ENCODE peak calls at places on chromosomes 1 and 21, in six cellular contexts. I is aorta, R is sigmoid colon, A is mesendoderm, K is kidney epithelial cell, N is H1. E is an unnamed sample.

GRCh38 chr1:61081637-61082335 is 575 bp upstream of the NFIA start:
- DNase-seq in I (peak), R (peak), A (peak), K (no peak), N (peak), E (peak)

GRCh38 chr1:247054992-247055415 is 23.6 kb downstream of the ZNF670 start:
- DNase-seq in I (no peak), R (no peak), A (no peak), K (no peak), N (no peak), E (no peak)

GRCh38 chr1:227909188-227909587 is 38.5 kb downstream of the WNT9A start:
- DNase-seq in I (no peak), R (no peak), A (no peak), K (no peak), N (no peak), E (no peak)

GRCh38 chr1:98328855-98329254 is 332.7 kb upstream of the SNX7 start:
- DNase-seq in I (no peak), R (no peak), A (no peak), K (no peak), N (no peak), E (no peak)

GRCh38 chr1:61480273-61480672 is 244.7 kb downstream of the TM2D1 start:
- DNase-seq in I (no peak), R (no peak), A (no peak), K (no peak), N (no peak), E (no peak)

GRCh38 chr1:182625716-182626504 is 21.7 kb upstream of the RGS16 start:
- DNase-seq in I (no peak), R (no peak), A (peak), K (no peak), N (no peak), E (no peak)

GRCh38 chr1:47870946-47871750 is 126.0 kb downstream of the TRABD2B start:
- DNase-seq in I (no peak), R (no peak), A (no peak), K (no peak), N (no peak), E (no peak)

GRCh38 chr1:26278303-26278702 is 1.6 kb upstream of the SH3BGRL3 start:
- DNase-seq in I (peak), R (no peak), A (no peak), K (no peak), N (no peak), E (no peak)

GRCh38 chr1:150234647-150235435 is 1.1 kb downstream of the ANP32E start:
- DNase-seq in I (peak), R (peak), A (peak), K (no peak), N (peak), E (peak)

GRCh38 chr1:180927841-180928240 is 15.1 kb downstream of the KIAA1614 start:
- DNase-seq in I (peak), R (no peak), A (no peak), K (no peak), N (no peak), E (no peak)

GRCh38 chr1:39391741-39392679 is 99.4 kb upstream of the BMP8A start:
- DNase-seq in I (no peak), R (no peak), A (peak), K (peak), N (no peak), E (no peak)

GRCh38 chr1:76374111-76374510 is 299.6 kb downstream of the ST6GALNAC3 start:
- DNase-seq in I (no peak), R (no peak), A (no peak), K (no peak), N (no peak), E (no peak)

GRCh38 chr1:222786107-222786506 is 28.7 kb upstream of the DISP1 start:
- DNase-seq in I (no peak), R (no peak), A (no peak), K (no peak), N (no peak), E (no peak)

GRCh38 chr1:107785506-107786213 is 179.3 kb downstream of the VAV3 start:
- DNase-seq in I (no peak), R (no peak), A (no peak), K (no peak), N (no peak), E (no peak)

GRCh38 chr1:6052543-6053205 is 7.0 kb downstream of the KCNAB2 start:
- DNase-seq in I (peak), R (no peak), A (peak), K (peak), N (peak), E (peak)

GRCh38 chr1:6056549-6056948 is 10.9 kb downstream of the KCNAB2 start:
- DNase-seq in I (peak), R (no peak), A (no peak), K (no peak), N (no peak), E (no peak)

GRCh38 chr1:6057170-6057569 is 11.5 kb downstream of the KCNAB2 start:
- DNase-seq in I (peak), R (no peak), A (no peak), K (no peak), N (no peak), E (no peak)

GRCh38 chr1:6053206-6053546 is 7.5 kb downstream of the KCNAB2 start:
- DNase-seq in I (peak), R (no peak), A (no peak), K (no peak), N (no peak), E (no peak)

DNA sequence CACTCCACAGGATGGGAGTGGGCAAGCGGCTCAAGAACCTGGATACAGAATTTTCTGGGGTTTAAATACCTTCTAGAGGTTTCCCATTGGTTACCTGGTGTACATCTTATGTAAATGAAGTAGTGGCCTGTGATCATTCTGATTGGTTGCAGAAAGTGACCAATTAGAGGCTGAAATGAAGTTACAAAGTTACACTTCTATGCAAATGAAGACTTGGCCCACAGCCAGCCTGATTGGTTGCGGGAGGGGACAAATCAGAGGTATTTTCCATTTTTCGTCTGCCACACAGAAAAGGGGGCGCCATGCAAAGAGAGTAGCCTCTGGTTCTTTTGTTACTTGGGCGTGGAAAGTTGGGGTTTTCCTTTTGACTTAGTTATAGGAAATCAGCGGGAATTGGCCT is 8.9 kb downstream of the KCNAB2 start:
- DNase-seq in I (no peak), R (no peak), A (peak), K (no peak), N (no peak), E (no peak)
- H3K4me3 ChIP-seq in I (no peak), R (no peak), A (no peak), K (no peak), N (no peak), E (no peak)

DNA sequence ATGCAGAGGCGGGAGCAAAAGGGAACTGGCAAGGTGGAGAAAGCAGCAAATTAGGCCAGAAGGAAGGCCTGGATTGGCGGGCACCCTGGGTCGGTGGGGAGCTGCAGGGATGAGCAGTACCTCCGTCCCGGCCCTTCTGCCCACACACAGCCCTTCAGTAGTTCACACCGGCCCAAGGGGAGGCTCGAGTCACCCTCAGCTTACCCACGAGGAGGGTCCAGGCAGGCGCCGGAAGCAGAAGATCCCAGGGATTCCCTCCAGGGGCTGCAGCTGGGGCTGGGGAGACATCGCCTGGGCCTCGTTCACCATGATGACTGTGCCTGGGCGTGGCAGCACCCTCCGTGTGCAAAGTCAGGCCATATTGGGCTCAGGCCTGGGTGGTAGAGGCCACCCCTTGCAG is 190.0 kb downstream of the PRDM16 start:
- DNase-seq in I (no peak), R (no peak), A (no peak), K (no peak), N (no peak), E (no peak)
- H3K4me3 ChIP-seq in I (no peak), R (no peak), A (no peak), K (no peak), N (no peak), E (no peak)

GRCh38 chr1:35536551-35537162 is 20.5 kb downstream of the KIAA0319L start:
- DNase-seq in I (no peak), R (no peak), A (no peak), K (no peak), N (no peak), E (no peak)

GRCh38 chr1:35537788-35538187 is 19.4 kb downstream of the KIAA0319L start:
- DNase-seq in I (no peak), R (no peak), A (no peak), K (no peak), N (no peak), E (no peak)

GRCh38 chr1:35539073-35539823 is 18.0 kb downstream of the KIAA0319L start:
- DNase-seq in I (no peak), R (no peak), A (no peak), K (no peak), N (no peak), E (peak)

GRCh38 chr1:35535243-35535642 is 22.0 kb downstream of the KIAA0319L start:
- DNase-seq in I (no peak), R (no peak), A (no peak), K (no peak), N (no peak), E (no peak)

GRCh38 chr1:35539824-35540261 is 17.4 kb downstream of the KIAA0319L start:
- DNase-seq in I (no peak), R (no peak), A (no peak), K (no peak), N (no peak), E (no peak)
- H3K4me3 ChIP-seq in I (no peak), R (no peak), A (no peak), K (no peak), N (no peak), E (peak)

GRCh38 chr1:155247667-155248563 is 7.4 kb downstream of the ENTREP3 start:
- DNase-seq in I (no peak), R (no peak), A (no peak), K (no peak), N (no peak), E (no peak)

GRCh38 chr1:155250633-155251449 is 4.4 kb downstream of the ENTREP3 start:
- DNase-seq in I (peak), R (peak), A (peak), K (peak), N (peak), E (peak)

GRCh38 chr1:155251566-155251965 is 3.7 kb downstream of the ENTREP3 start:
- DNase-seq in I (no peak), R (no peak), A (no peak), K (no peak), N (no peak), E (no peak)

GRCh38 chr1:155253208-155253607 is 2.1 kb downstream of the ENTREP3 start:
- DNase-seq in I (no peak), R (no peak), A (peak), K (no peak), N (no peak), E (no peak)

GRCh38 chr1:155250246-155250632 is 5.0 kb downstream of the ENTREP3 start:
- DNase-seq in I (no peak), R (no peak), A (no peak), K (no peak), N (no peak), E (no peak)
- H3K4me3 ChIP-seq in I (no peak), R (no peak), A (peak), K (no peak), N (peak), E (peak)

GRCh38 chr21:38925923-38926322 is 120.2 kb downstream of the ETS2 start:
- DNase-seq in I (peak), R (peak), A (no peak), K (no peak), N (no peak), E (no peak)
- H3K4me3 ChIP-seq in I (no peak), R (no peak), A (no peak), K (no peak), N (no peak), E (no peak)

GRCh38 chr1:11741482-11741881 is 5.5 kb downstream of the AGTRAP start:
- DNase-seq in I (no peak), R (no peak), A (no peak), K (no peak), N (no peak), E (no peak)
- H3K4me3 ChIP-seq in I (no peak), R (no peak), A (no peak), K (no peak), N (no peak), E (peak)

GRCh38 chr1:72282690-72283203 is 408 bp upstream of the NEGR1 start:
- DNase-seq in I (peak), R (peak), A (peak), K (peak), N (peak), E (peak)

GRCh38 chr1:72285074-72285425 is 2.7 kb upstream of the NEGR1 start:
- DNase-seq in I (no peak), R (peak), A (no peak), K (no peak), N (no peak), E (no peak)

GRCh38 chr1:72283204-72284083 is 1.1 kb upstream of the NEGR1 start:
- DNase-seq in I (peak), R (peak), A (peak), K (no peak), N (peak), E (peak)

GRCh38 chr1:72284398-72285073 is 2.2 kb upstream of the NEGR1 start:
- DNase-seq in I (peak), R (peak), A (peak), K (peak), N (peak), E (peak)

GRCh38 chr1:72284084-72284397 is 1.7 kb upstream of the NEGR1 start:
- DNase-seq in I (no peak), R (no peak), A (no peak), K (no peak), N (no peak), E (no peak)
- H3K4me3 ChIP-seq in I (peak), R (peak), A (peak), K (peak), N (peak), E (peak)

GRCh38 chr1:93598861-93599439 is 82.7 kb downstream of the BCAR3 start:
- DNase-seq in I (peak), R (peak), A (no peak), K (no peak), N (no peak), E (no peak)
- H3K4me3 ChIP-seq in I (no peak), R (no peak), A (no peak), K (no peak), N (no peak), E (no peak)

DNA sequence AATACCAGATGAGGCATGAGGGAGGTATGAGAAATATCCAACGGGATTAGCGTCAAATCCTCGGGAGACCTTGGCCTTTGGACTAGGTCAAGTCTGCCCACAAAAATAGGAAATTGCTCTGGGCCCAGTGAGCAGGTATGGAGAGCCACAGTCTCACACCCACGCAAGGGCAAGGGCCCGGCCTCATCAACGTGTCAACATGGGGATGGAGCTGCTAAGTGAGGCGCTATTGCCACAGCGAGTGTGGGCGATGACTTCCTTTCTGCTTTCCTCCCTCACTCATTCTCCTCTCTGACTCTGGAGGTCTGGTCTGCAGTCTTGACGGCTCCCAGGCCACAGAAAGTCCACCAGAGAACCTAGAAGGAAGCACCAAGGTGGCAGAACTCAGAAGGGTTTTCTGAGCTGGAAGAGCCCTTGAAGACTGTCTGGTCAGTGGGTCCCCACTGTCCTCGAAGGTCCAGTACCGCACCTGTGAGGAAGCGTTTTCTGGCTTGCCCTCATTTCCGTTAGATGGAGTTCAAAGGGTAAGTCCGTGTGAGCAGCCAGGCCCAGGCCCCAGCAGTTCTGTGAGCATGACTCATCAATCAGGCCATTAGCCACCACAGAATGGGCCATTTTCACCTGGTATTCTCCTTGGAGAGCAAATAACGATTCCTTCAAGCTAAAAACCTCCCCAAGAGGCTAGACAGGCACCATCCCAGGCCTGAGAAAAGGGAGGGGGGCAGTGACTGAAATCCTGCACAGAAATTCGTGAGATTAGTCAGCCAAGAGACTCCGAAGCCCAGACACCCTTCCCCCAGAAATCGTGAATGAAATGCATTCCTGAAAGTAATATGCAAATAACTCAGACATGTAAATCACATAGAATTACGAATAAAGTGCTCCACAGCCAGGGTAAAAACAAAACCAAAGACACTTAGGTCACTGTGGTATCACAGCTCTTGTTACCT is 66.2 kb downstream of the BCAR3 start:
- DNase-seq in I (no peak), R (peak), A (peak), K (no peak), N (no peak), E (no peak)
- H3K4me3 ChIP-seq in I (no peak), R (no peak), A (no peak), K (no peak), N (no peak), E (no peak)

GRCh38 chr1:78647238-78647637 is 2.4 kb upstream of the IFI44 start:
- DNase-seq in I (no peak), R (no peak), A (no peak), K (no peak), N (no peak), E (no peak)

GRCh38 chr1:78649628-78650027 is at the start of gene IFI44:
- DNase-seq in I (peak), R (peak), A (no peak), K (peak), N (no peak), E (peak)

GRCh38 chr1:78650114-78650513 is 483 bp downstream of the IFI44 start:
- DNase-seq in I (no peak), R (no peak), A (no peak), K (no peak), N (no peak), E (no peak)

GRCh38 chr1:78652019-78652560 is 2.5 kb downstream of the IFI44 start:
- DNase-seq in I (peak), R (no peak), A (no peak), K (no peak), N (no peak), E (no peak)

DNA sequence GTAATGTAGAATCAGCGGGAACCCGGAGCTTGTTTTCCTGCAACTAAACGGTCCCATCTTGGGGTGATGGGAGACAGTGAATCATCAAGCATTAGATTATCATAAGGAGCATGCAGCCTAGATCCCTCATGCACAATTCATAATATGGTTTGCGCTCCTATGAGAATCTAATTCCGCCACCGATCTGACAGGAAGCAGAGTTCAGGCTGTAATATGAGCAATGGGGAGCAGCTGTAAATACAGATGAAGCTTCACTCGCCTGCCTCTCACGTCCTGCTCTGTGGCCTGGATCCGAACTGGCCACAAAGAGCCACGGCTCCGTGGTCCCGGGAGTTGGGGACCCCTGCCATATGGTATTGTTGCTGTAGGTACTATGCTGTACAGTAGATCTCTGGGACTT is 1.6 kb downstream of the IFI44 start:
- DNase-seq in I (no peak), R (no peak), A (no peak), K (no peak), N (no peak), E (peak)
- H3K4me3 ChIP-seq in I (no peak), R (no peak), A (no peak), K (no peak), N (no peak), E (peak)

E was measured in naive thymus-derived CD4-positive, alpha-beta T cell.